ENCODE peak calls at places on chromosome X, in five cellular contexts. U is islet precursor cell, A is head of caudate nucleus, J is GM23248, B is cardiac fibroblast. X is an unnamed sample.
A peak's percentile ranks its signal among the peaks of the same experiment; 100 is the strongest.

GRCh38 chrX:118271770-118272169 is 74.1 kb upstream of the WDR44 start:
- DNase-seq in U (no peak), A (no peak), J (no peak), B (peak; percentile 4), X (no peak)

GRCh38 chrX:97401154-97401553 is 517.4 kb downstream of the RPA4 start:
- DNase-seq in U (peak; percentile 55), A (no peak), J (no peak), B (no peak), X (no peak)

GRCh38 chrX:112826020-112826419 is 14.6 kb downstream of the AMOT start:
- DNase-seq in U (no peak), A (no peak), J (peak; percentile 22), B (no peak), X (no peak)

GRCh38 chrX:56385336-56385735 is 153.2 kb downstream of the KLF8 start:
- DNase-seq in U (no peak), A (no peak), J (no peak), B (no peak), X (no peak)

GRCh38 chrX:15299945-15300851 is 15.2 kb downstream of the ASB11 start:
- DNase-seq in U (no peak), A (no peak), J (peak; percentile 38), B (peak; percentile 46), X (no peak)

GRCh38 chrX:134551365-134552095 is 91.6 kb downstream of the HPRT1 start:
- DNase-seq in U (no peak), A (no peak), J (peak; percentile 56), B (peak; percentile 67), X (no peak)

GRCh38 chrX:7996851-7997250 is 69.6 kb upstream of the PNPLA4 start:
- DNase-seq in U (no peak), A (no peak), J (no peak), B (no peak), X (no peak)

GRCh38 chrX:117843749-117844148 is 272.9 kb downstream of the KLHL13 start:
- DNase-seq in U (no peak), A (no peak), J (no peak), B (no peak), X (no peak)

GRCh38 chrX:119753639-119754257 is 4.6 kb upstream of the SOWAHD start:
- DNase-seq in U (no peak), A (peak; percentile 22), J (peak; percentile 59), B (peak; percentile 61), X (no peak)

GRCh38 chrX:45710081-45710801 is 509.6 kb upstream of the DIPK2B start:
- DNase-seq in U (peak; percentile 57), A (no peak), J (peak; percentile 90), B (peak; percentile 96), X (no peak)

GRCh38 chrX:10011261-10011931 is 44.2 kb downstream of the CLDN34 start:
- DNase-seq in U (peak; percentile 54), A (no peak), J (no peak), B (peak; percentile 86), X (no peak)